ENCODE peak calls at places on chromosomes 3 and 15, in nine cellular contexts. F, M, C, A, U, Q, Y, D and I are unnamed samples.

GRCh38 chr15:72754096-72754495 is 29.5 kb downstream of the ADPGK start:
- DNase-seq in C (no peak), U (no peak), A (no peak), M (no peak), Y (no peak), D (no peak), Q (no peak), F (no peak), I (no peak)

GRCh38 chr3:131250466-131250865 is 131.1 kb upstream of the NUDT16 start:
- DNase-seq in A (peak), Y (no peak), D (peak), M (no peak), C (no peak), F (no peak), Q (no peak), U (no peak), I (no peak)

GRCh38 chr15:59237854-59238252 is 31.2 kb downstream of the LDHAL6B start:
- DNase-seq in U (no peak), F (no peak), Y (no peak), D (no peak), Q (no peak), M (no peak), A (no peak), C (no peak), I (no peak)

GRCh38 chr3:138945646-138946553 is 1.0 kb downstream of the FOXL2 start:
- DNase-seq in F (no peak), U (no peak), C (no peak), Y (no peak), A (no peak), D (peak), M (no peak), Q (no peak), I (no peak)

GRCh38 chr3:128554100-128554464 is 61.1 kb upstream of the GATA2 start:
- DNase-seq in M (no peak), Q (no peak), F (no peak), A (peak), C (no peak), D (peak), Y (no peak), U (no peak), I (no peak)

GRCh38 chr3:153043729-153044314 is 118.2 kb upstream of the RAP2B start:
- DNase-seq in U (no peak), A (peak), C (no peak), Y (no peak), Q (no peak), F (no peak), M (no peak), D (no peak), I (no peak)

GRCh38 chr15:70566989-70567388 is 196.4 kb downstream of the UACA start:
- DNase-seq in Y (no peak), U (no peak), C (no peak), D (no peak), Q (no peak), F (no peak), M (no peak), A (no peak), I (no peak)

GRCh38 chr3:43533009-43533408 is 88.8 kb downstream of the ANO10 start:
- DNase-seq in A (no peak), U (no peak), Y (no peak), F (no peak), D (no peak), M (no peak), C (no peak), Q (no peak), I (no peak)

GRCh38 chr3:53259427-53260259 is 3.8 kb upstream of the TKT start:
- DNase-seq in U (no peak), Q (no peak), D (no peak), C (no peak), A (no peak), F (no peak), M (no peak), Y (no peak), I (no peak)

GRCh38 chr3:84439476-84439875 is 519.3 kb upstream of the CADM2 start:
- DNase-seq in M (no peak), Q (no peak), U (no peak), Y (no peak), D (no peak), F (no peak), C (no peak), A (no peak), I (no peak)

GRCh38 chr3:112005091-112005672 is 6.5 kb downstream of the TAGLN3 start:
- DNase-seq in F (no peak), A (no peak), U (no peak), M (no peak), Y (no peak), D (peak), C (no peak), Q (no peak), I (no peak)

GRCh38 chr3:72145506-72146380 is 360.8 kb upstream of the PROK2 start:
- DNase-seq in U (peak), M (no peak), F (no peak), A (no peak), Q (no peak), Y (peak), D (peak), C (no peak), I (no peak)